ENCODE peak calls at places on chromosomes 11 and 22, in six cellular contexts. V is ovary, Z is tibial artery, G is IMR-90, I is breast epithelium, A is thoracic aorta. Y is an unnamed sample. For H3K4me1, the result is how much of the 10 kb centered on the place peaks cover.

GRCh38 chr11:78101073-78101472 is 21.4 kb upstream of the NDUFC2 start:
- DNase-seq in A (no peak), I (no peak), Z (no peak), V (no peak), G (peak), Y (no peak)

GRCh38 chr11:23767576-23767975 is 729.3 kb upstream of the LUZP2 start:
- DNase-seq in A (no peak), Z (no peak), I (no peak), G (no peak), V (no peak), Y (no peak)

GRCh38 chr11:133163463-133164419 is 368.6 kb downstream of the OPCML start:
- DNase-seq in G (peak), Z (no peak), A (no peak), V (no peak), I (no peak), Y (no peak)

GRCh38 chr11:75326439-75326810 is 25.0 kb downstream of the ARRB1 start:
- DNase-seq in I (no peak), A (no peak), V (no peak), Z (no peak), G (no peak), Y (no peak)

GRCh38 chr22:31579835-31580242 is 82.2 kb downstream of the PISD start:
- DNase-seq in I (no peak), G (no peak), V (no peak), Z (no peak), A (no peak), Y (no peak)

GRCh38 chr22:49351761-49352221 is 475.9 kb downstream of the BRD1 start:
- DNase-seq in Z (no peak), I (peak), G (no peak), V (no peak), A (no peak), Y (no peak)

GRCh38 chr11:115660072-115660805 is 156.0 kb upstream of the CADM1 start:
- DNase-seq in I (no peak), Z (no peak), G (no peak), V (no peak), A (no peak), Y (no peak)

GRCh38 chr11:94219771-94220170 is 84.6 kb upstream of the IZUMO1R start:
- DNase-seq in G (no peak), A (no peak), I (no peak), Z (no peak), V (no peak), Y (no peak)

GRCh38 chr11:76810151-76810853 is 27.1 kb downstream of the TSKU start:
- DNase-seq in G (no peak), V (peak), I (no peak), Z (no peak), A (no peak), Y (no peak)

GRCh38 chr22:39292561-39293074 is 26.8 kb downstream of the RPL3 start:
- DNase-seq in I (peak), A (peak), V (peak), G (peak), Z (peak), Y (no peak)

GRCh38 chr11:77479746-77480352 is 6.0 kb upstream of the PAK1 start:
- DNase-seq in I (no peak), G (no peak), V (no peak), A (no peak), Z (no peak), Y (no peak)

GRCh38 chr22:37492428-37493344 is 6.5 kb upstream of the MFNG start:
- DNase-seq in G (peak), A (no peak), V (no peak), I (no peak), Z (no peak), Y (peak)

GRCh38 chr11:78735711-78736110 is 161.0 kb upstream of the NARS2 start:
- DNase-seq in G (no peak), A (no peak), I (no peak), Z (no peak), V (no peak), Y (no peak)

GRCh38 chr11:95084509-95084908 is 5.1 kb upstream of the ENDOD1 start:
- DNase-seq in V (no peak), Z (no peak), A (no peak), G (peak), I (no peak), Y (no peak)

GRCh38 chr11:76787911-76788596 is 4.9 kb downstream of the TSKU start:
- DNase-seq in G (peak), V (peak), A (no peak), Z (peak), I (peak), Y (no peak)

GRCh38 chr11:67303989-67304411 is 670 bp downstream of the SSH3 start:
- DNase-seq in I (peak), Z (no peak), A (no peak), G (no peak), V (peak), Y (no peak)
- H3K4me3 ChIP-seq in I (peak), Z (peak), A (peak), G (peak), V (peak), Y (peak)

DNA sequence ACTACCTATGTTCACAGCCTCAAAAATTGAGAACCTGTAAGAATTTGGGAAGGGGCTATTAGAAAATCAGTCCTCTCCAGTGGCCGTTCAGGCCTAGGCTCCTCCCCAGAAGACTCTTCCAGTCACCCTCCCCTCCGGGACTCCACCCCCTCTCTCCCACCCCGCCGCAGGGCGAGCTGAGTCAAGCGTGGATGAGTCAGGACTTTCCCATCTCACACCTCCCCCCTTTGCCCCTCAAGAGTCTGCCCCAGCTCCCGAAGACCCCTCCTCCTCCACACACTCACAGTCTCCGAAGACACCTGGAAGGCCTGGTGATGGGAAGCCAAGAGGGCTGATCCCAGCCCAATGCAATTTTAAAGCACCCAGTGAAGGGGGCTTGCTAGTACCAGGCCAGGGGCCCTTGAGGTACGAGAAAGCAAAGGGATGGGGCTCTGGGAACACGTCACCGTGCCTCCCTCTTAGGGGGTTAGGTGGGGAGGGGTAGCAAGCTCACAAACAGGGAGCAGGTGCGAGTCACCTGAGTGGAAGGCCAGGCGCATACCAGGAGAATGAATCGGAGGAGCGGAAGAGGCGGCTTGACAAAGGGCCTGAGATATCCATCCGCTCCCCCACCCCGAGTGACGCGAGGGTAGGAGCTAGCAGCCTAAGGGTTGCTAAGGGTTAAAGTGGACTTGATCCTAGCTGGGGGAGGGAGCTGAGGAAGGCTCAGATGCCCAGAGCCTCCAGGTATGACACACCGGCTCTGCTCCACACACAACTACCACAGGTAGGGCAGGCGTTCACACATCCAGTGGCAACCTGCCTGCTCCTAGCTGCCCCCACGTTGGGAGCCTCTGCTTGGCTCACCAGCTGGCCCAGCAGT is 13.6 kb downstream of the BCL9L start:
- DNase-seq in I (peak), G (peak), A (peak), Z (peak), V (peak), Y (peak)
- H3K4me1 ChIP-seq in I (half or more), G (half or more), A (half or more), Z (half or more), V (half or more), Y (half or more)

GRCh38 chr11:111911563-111912401 is at the start of gene CRYAB:
- DNase-seq in I (peak), A (peak), V (peak), G (peak), Z (peak), Y (no peak)
- H3K27ac ChIP-seq in I (peak), A (peak), V (peak), G (peak), Z (peak), Y (no peak)

GRCh38 chr22:25566812-25567211 is 2.3 kb downstream of the GRK3 start:
- DNase-seq in I (no peak), G (no peak), Z (no peak), V (no peak), A (no peak), Y (no peak)

GRCh38 chr22:25567305-25567704 is 2.8 kb downstream of the GRK3 start:
- DNase-seq in V (no peak), I (no peak), A (no peak), Z (no peak), G (no peak), Y (no peak)

GRCh38 chr22:25564979-25565677 is 653 bp downstream of the GRK3 start:
- DNase-seq in G (no peak), I (no peak), Z (peak), A (no peak), V (no peak), Y (no peak)

GRCh38 chr22:25564320-25564978 is at the start of gene GRK3:
- DNase-seq in Z (peak), G (peak), I (peak), V (peak), A (no peak), Y (no peak)

GRCh38 chr22:25563757-25564319 is 637 bp upstream of the GRK3 start:
- DNase-seq in Z (peak), G (peak), A (no peak), I (no peak), V (no peak), Y (no peak)
- H3K4me3 ChIP-seq in Z (peak), G (no peak), A (peak), I (peak), V (peak), Y (peak)

GRCh38 chr11:18265949-18266348 is at the start of gene SAA1:
- DNase-seq in V (no peak), A (no peak), Z (no peak), I (peak), G (no peak), Y (no peak)
- H3K4me1 ChIP-seq in V (under half), A (under half), Z (under half), I (under half), G (under half), Y (under half)

DNA sequence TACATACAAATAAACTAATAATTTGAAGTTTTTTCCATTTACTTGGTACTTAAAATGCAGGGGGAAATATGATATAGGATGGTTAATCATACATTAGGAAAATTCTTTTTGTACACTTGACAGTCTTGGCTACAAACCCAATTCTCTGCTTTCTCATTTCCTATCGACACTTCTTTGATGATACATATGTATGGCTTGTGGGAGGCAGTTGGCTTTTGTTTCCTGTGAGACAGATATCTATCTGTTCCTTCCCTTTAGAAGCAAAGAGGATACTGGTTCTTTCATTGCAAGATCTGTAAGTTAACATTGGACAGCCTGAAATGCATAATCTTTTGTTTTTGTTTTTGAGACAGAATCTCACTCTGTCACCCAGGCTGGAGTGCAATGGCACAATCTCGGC is 47.9 kb upstream of the ADORA2A start:
- DNase-seq in G (peak), A (no peak), I (no peak), Z (no peak), V (no peak), Y (no peak)
- H3K27ac ChIP-seq in G (no peak), A (no peak), I (no peak), Z (no peak), V (no peak), Y (no peak)

GRCh38 chr11:73219396-73220285 is 1.6 kb downstream of the P2RY2 start:
- DNase-seq in Z (no peak), A (no peak), I (no peak), V (peak), G (no peak), Y (no peak)
- H3K4me3 ChIP-seq in Z (no peak), A (no peak), I (no peak), V (no peak), G (no peak), Y (no peak)

DNA sequence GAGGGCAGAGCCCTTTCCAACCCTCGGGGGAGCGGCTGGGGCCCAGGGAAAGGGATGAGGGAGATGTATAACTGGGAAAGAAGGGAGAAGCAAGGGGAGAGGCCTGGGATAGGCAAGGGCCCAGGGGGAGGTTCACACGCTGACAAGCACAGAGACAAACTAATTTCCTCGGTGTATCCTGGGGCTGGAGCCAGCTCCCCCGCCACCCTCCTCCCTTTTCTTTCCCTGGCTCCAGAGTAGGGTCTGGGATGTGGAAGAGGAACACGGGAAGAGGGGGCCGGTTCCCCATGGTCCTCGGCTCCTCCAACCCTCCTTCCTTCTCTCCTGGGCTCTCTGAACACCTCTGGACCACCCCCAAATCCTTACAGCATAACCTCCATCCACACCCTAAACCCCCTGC is 6.9 kb downstream of the CLCF1 start:
- DNase-seq in I (no peak), Z (no peak), V (peak), G (no peak), A (no peak), Y (no peak)
- H3K4me1 ChIP-seq in I (under half), Z (under half), V (under half), G (under half), A (under half), Y (half or more)

Y was measured in effector memory CD4-positive, alpha-beta T cell.